ENCODE peak calls at places on chromosomes 12 and 14, in nine cellular contexts. One of them, this sample, is unnamed. For H3K36me3, the result is how much of the 10 kb centered on the place peaks cover.

GRCh38 chr14:59600211-59600945 is 23.8 kb upstream of the CCDC175 start:
- DNase-seq in left lung: no peak
- DNase-seq in tibial artery: no peak
- DNase-seq in CD4-positive, CD25-positive, alpha-beta regulatory T cell: no peak
- DNase-seq in Caco-2: no peak
- DNase-seq in mesenchymal stem cell: no peak
- DNase-seq in Karpas-422: no peak
- DNase-seq in HCT116: no peak
- DNase-seq in uterus: no peak
- DNase-seq in this sample: no peak

GRCh38 chr14:76329951-76330350 is 46.0 kb upstream of the ESRRB start:
- DNase-seq in left lung: no peak
- DNase-seq in tibial artery: no peak
- DNase-seq in CD4-positive, CD25-positive, alpha-beta regulatory T cell: no peak
- DNase-seq in Caco-2: no peak
- DNase-seq in mesenchymal stem cell: no peak
- DNase-seq in Karpas-422: no peak
- DNase-seq in HCT116: no peak
- DNase-seq in uterus: no peak
- DNase-seq in this sample: no peak

GRCh38 chr14:74085828-74086227 is 1.1 kb downstream of the LIN52 start:
- DNase-seq in left lung: no peak
- DNase-seq in tibial artery: no peak
- DNase-seq in CD4-positive, CD25-positive, alpha-beta regulatory T cell: peak
- DNase-seq in Caco-2: no peak
- DNase-seq in mesenchymal stem cell: no peak
- DNase-seq in Karpas-422: peak
- DNase-seq in HCT116: no peak
- DNase-seq in uterus: no peak
- DNase-seq in this sample: no peak

GRCh38 chr12:113844495-113845175 is 121.5 kb downstream of the RBM19 start:
- DNase-seq in left lung: no peak
- DNase-seq in tibial artery: no peak
- DNase-seq in CD4-positive, CD25-positive, alpha-beta regulatory T cell: no peak
- DNase-seq in Caco-2: no peak
- DNase-seq in mesenchymal stem cell: no peak
- DNase-seq in Karpas-422: no peak
- DNase-seq in HCT116: no peak
- DNase-seq in uterus: no peak
- DNase-seq in this sample: no peak

GRCh38 chr12:66663605-66664004 is 15.3 kb downstream of the GRIP1 start:
- DNase-seq in left lung: no peak
- DNase-seq in tibial artery: no peak
- DNase-seq in CD4-positive, CD25-positive, alpha-beta regulatory T cell: no peak
- DNase-seq in Caco-2: no peak
- DNase-seq in mesenchymal stem cell: no peak
- DNase-seq in Karpas-422: no peak
- DNase-seq in HCT116: no peak
- DNase-seq in uterus: no peak
- DNase-seq in this sample: no peak

GRCh38 chr12:57388425-57388824 is 42.4 kb downstream of the R3HDM2 start:
- DNase-seq in left lung: no peak
- DNase-seq in tibial artery: no peak
- DNase-seq in CD4-positive, CD25-positive, alpha-beta regulatory T cell: no peak
- DNase-seq in Caco-2: no peak
- DNase-seq in mesenchymal stem cell: no peak
- DNase-seq in Karpas-422: no peak
- DNase-seq in HCT116: no peak
- DNase-seq in uterus: no peak
- DNase-seq in this sample: no peak

GRCh38 chr12:2853626-2854025 is 3.2 kb downstream of the TEX52 start:
- DNase-seq in left lung: peak
- DNase-seq in tibial artery: peak
- DNase-seq in CD4-positive, CD25-positive, alpha-beta regulatory T cell: peak
- DNase-seq in Caco-2: peak
- DNase-seq in mesenchymal stem cell: peak
- DNase-seq in Karpas-422: peak
- DNase-seq in HCT116: peak
- DNase-seq in uterus: peak
- DNase-seq in this sample: peak

GRCh38 chr14:65500075-65500474 is 87.5 kb downstream of the FUT8 start:
- DNase-seq in left lung: no peak
- DNase-seq in tibial artery: no peak
- DNase-seq in CD4-positive, CD25-positive, alpha-beta regulatory T cell: no peak
- DNase-seq in Caco-2: no peak
- DNase-seq in mesenchymal stem cell: no peak
- DNase-seq in Karpas-422: no peak
- DNase-seq in HCT116: no peak
- DNase-seq in uterus: no peak
- DNase-seq in this sample: no peak

GRCh38 chr14:92382677-92383076 is 59.7 kb downstream of the SLC24A4 start:
- DNase-seq in left lung: no peak
- DNase-seq in tibial artery: no peak
- DNase-seq in CD4-positive, CD25-positive, alpha-beta regulatory T cell: no peak
- DNase-seq in Caco-2: no peak
- DNase-seq in mesenchymal stem cell: no peak
- DNase-seq in Karpas-422: no peak
- DNase-seq in HCT116: no peak
- DNase-seq in uterus: no peak
- DNase-seq in this sample: no peak

GRCh38 chr12:121181181-121181580 is 28.7 kb upstream of the P2RX4 start:
- DNase-seq in left lung: no peak
- DNase-seq in tibial artery: no peak
- DNase-seq in CD4-positive, CD25-positive, alpha-beta regulatory T cell: no peak
- DNase-seq in Caco-2: no peak
- DNase-seq in mesenchymal stem cell: peak
- DNase-seq in Karpas-422: no peak
- DNase-seq in HCT116: no peak
- DNase-seq in uterus: no peak
- DNase-seq in this sample: no peak

GRCh38 chr12:122866379-122866778 is 29.5 kb downstream of the VPS37B start:
- DNase-seq in left lung: no peak
- DNase-seq in tibial artery: no peak
- DNase-seq in CD4-positive, CD25-positive, alpha-beta regulatory T cell: no peak
- DNase-seq in Caco-2: peak
- DNase-seq in mesenchymal stem cell: no peak
- DNase-seq in Karpas-422: no peak
- DNase-seq in HCT116: no peak
- DNase-seq in uterus: no peak
- DNase-seq in this sample: no peak
- H3K36me3 ChIP-seq in left lung: half or more
- H3K36me3 ChIP-seq in tibial artery: half or more
- H3K36me3 ChIP-seq in CD4-positive, CD25-positive, alpha-beta regulatory T cell: half or more
- H3K36me3 ChIP-seq in Caco-2: under half
- H3K36me3 ChIP-seq in mesenchymal stem cell: half or more
- H3K36me3 ChIP-seq in Karpas-422: under half
- H3K36me3 ChIP-seq in HCT116: under half
- H3K36me3 ChIP-seq in uterus: under half
- H3K36me3 ChIP-seq in this sample: half or more

DNA sequence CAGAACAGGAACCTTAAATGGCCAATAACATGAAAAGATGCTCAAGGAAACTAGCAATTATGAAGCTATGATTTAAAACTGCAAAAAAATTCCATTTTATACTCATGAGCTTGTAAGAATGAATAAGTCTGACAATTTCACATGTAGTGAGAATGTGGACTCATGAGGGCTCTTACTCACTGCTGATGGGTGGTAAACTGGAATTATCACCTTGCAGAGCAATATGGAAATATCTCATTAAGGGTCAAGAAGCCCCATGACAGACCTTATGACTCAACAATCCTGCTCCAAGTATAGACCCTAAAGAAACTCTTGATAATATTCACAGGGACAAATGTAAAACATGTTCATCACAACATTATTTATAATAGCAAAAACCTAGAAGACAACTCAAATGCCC is 23.5 kb upstream of the SMAGP start:
- DNase-seq in left lung: no peak
- DNase-seq in tibial artery: no peak
- DNase-seq in CD4-positive, CD25-positive, alpha-beta regulatory T cell: no peak
- DNase-seq in Caco-2: no peak
- DNase-seq in mesenchymal stem cell: no peak
- DNase-seq in Karpas-422: peak
- DNase-seq in HCT116: no peak
- DNase-seq in uterus: no peak
- DNase-seq in this sample: no peak
- H3K36me3 ChIP-seq in left lung: half or more
- H3K36me3 ChIP-seq in tibial artery: under half
- H3K36me3 ChIP-seq in CD4-positive, CD25-positive, alpha-beta regulatory T cell: half or more
- H3K36me3 ChIP-seq in Caco-2: under half
- H3K36me3 ChIP-seq in mesenchymal stem cell: under half
- H3K36me3 ChIP-seq in Karpas-422: under half
- H3K36me3 ChIP-seq in HCT116: under half
- H3K36me3 ChIP-seq in uterus: under half
- H3K36me3 ChIP-seq in this sample: under half

GRCh38 chr12:50013361-50014147 is 11.7 kb downstream of the RACGAP1 start:
- DNase-seq in left lung: no peak
- DNase-seq in tibial artery: no peak
- DNase-seq in CD4-positive, CD25-positive, alpha-beta regulatory T cell: peak
- DNase-seq in Caco-2: no peak
- DNase-seq in mesenchymal stem cell: no peak
- DNase-seq in Karpas-422: no peak
- DNase-seq in HCT116: no peak
- DNase-seq in uterus: no peak
- DNase-seq in this sample: no peak
- H3K36me3 ChIP-seq in left lung: under half
- H3K36me3 ChIP-seq in tibial artery: under half
- H3K36me3 ChIP-seq in CD4-positive, CD25-positive, alpha-beta regulatory T cell: under half
- H3K36me3 ChIP-seq in Caco-2: under half
- H3K36me3 ChIP-seq in mesenchymal stem cell: under half
- H3K36me3 ChIP-seq in Karpas-422: under half
- H3K36me3 ChIP-seq in HCT116: under half
- H3K36me3 ChIP-seq in uterus: under half
- H3K36me3 ChIP-seq in this sample: under half

GRCh38 chr12:64558754-64559153 is 51.5 kb upstream of the RASSF3 start:
- DNase-seq in left lung: no peak
- DNase-seq in tibial artery: no peak
- DNase-seq in CD4-positive, CD25-positive, alpha-beta regulatory T cell: no peak
- DNase-seq in Caco-2: no peak
- DNase-seq in mesenchymal stem cell: no peak
- DNase-seq in Karpas-422: no peak
- DNase-seq in HCT116: no peak
- DNase-seq in uterus: no peak
- DNase-seq in this sample: no peak
- H3K36me3 ChIP-seq in left lung: under half
- H3K36me3 ChIP-seq in tibial artery: under half
- H3K36me3 ChIP-seq in CD4-positive, CD25-positive, alpha-beta regulatory T cell: under half
- H3K36me3 ChIP-seq in Caco-2: under half
- H3K36me3 ChIP-seq in mesenchymal stem cell: under half
- H3K36me3 ChIP-seq in Karpas-422: under half
- H3K36me3 ChIP-seq in HCT116: under half
- H3K36me3 ChIP-seq in uterus: under half
- H3K36me3 ChIP-seq in this sample: under half

DNA sequence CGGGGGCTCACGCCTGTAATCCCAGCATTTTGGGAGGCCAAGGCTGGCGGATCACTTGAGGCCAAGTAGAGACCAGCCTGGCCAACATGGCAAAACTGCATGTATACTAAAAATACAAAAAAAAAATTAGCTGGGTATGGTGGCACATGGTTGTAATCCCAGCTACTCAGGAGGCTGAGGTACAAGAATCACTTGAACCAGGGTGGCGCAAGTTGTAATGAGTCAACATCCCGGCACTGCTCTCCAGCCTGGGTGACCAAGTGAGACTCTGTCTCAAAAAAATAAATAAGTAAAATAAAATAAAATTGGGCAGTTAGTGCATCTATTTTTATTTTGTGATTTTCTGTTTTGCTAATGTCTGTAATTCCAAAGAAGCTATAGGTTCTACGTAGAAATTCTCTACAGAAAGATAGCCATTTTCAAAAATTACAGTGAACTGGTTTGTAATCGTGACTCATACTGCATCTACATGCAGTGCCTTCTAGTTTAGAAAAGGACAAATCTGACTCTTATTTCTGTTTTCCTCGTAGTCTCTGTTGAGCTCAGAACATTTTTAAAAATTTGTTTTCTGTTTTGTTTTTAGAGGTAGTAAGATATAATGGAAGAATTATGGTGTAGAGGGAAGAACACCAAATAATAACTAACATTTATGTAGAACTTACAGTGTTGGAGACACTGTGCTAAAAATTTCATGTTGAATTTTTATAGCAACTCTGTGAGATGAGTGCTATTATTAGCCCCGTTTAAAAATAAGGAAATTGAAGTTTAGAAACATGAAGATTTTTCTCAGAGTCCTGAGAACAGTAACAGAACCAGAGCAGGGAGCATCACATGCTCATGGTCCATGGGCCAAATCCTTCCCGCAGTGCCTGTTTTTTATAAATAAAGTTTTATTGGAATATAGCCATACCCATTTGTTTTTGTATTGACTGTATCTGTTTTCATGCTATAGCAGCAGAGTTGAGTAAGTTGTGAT is 201.2 kb downstream of the SYNE2 start:
- DNase-seq in left lung: no peak
- DNase-seq in tibial artery: no peak
- DNase-seq in CD4-positive, CD25-positive, alpha-beta regulatory T cell: no peak
- DNase-seq in Caco-2: no peak
- DNase-seq in mesenchymal stem cell: peak
- DNase-seq in Karpas-422: no peak
- DNase-seq in HCT116: no peak
- DNase-seq in uterus: no peak
- DNase-seq in this sample: no peak
- H3K36me3 ChIP-seq in left lung: under half
- H3K36me3 ChIP-seq in tibial artery: under half
- H3K36me3 ChIP-seq in CD4-positive, CD25-positive, alpha-beta regulatory T cell: half or more
- H3K36me3 ChIP-seq in Caco-2: under half
- H3K36me3 ChIP-seq in mesenchymal stem cell: under half
- H3K36me3 ChIP-seq in Karpas-422: under half
- H3K36me3 ChIP-seq in HCT116: under half
- H3K36me3 ChIP-seq in uterus: under half
- H3K36me3 ChIP-seq in this sample: half or more

GRCh38 chr14:68882235-68882634 is 89.4 kb upstream of the ZFP36L1 start:
- DNase-seq in left lung: no peak
- DNase-seq in tibial artery: no peak
- DNase-seq in CD4-positive, CD25-positive, alpha-beta regulatory T cell: no peak
- DNase-seq in Caco-2: no peak
- DNase-seq in mesenchymal stem cell: no peak
- DNase-seq in Karpas-422: no peak
- DNase-seq in HCT116: no peak
- DNase-seq in uterus: no peak
- DNase-seq in this sample: no peak
- H3K36me3 ChIP-seq in left lung: half or more
- H3K36me3 ChIP-seq in tibial artery: half or more
- H3K36me3 ChIP-seq in CD4-positive, CD25-positive, alpha-beta regulatory T cell: half or more
- H3K36me3 ChIP-seq in Caco-2: under half
- H3K36me3 ChIP-seq in mesenchymal stem cell: half or more
- H3K36me3 ChIP-seq in Karpas-422: under half
- H3K36me3 ChIP-seq in HCT116: under half
- H3K36me3 ChIP-seq in uterus: under half
- H3K36me3 ChIP-seq in this sample: half or more

GRCh38 chr12:131774576-131774975 is 53.6 kb upstream of the MMP17 start:
- DNase-seq in left lung: no peak
- DNase-seq in tibial artery: no peak
- DNase-seq in CD4-positive, CD25-positive, alpha-beta regulatory T cell: no peak
- DNase-seq in Caco-2: no peak
- DNase-seq in mesenchymal stem cell: no peak
- DNase-seq in Karpas-422: no peak
- DNase-seq in HCT116: no peak
- DNase-seq in uterus: no peak
- DNase-seq in this sample: no peak
- H3K36me3 ChIP-seq in left lung: half or more
- H3K36me3 ChIP-seq in tibial artery: half or more
- H3K36me3 ChIP-seq in CD4-positive, CD25-positive, alpha-beta regulatory T cell: half or more
- H3K36me3 ChIP-seq in Caco-2: under half
- H3K36me3 ChIP-seq in mesenchymal stem cell: half or more
- H3K36me3 ChIP-seq in Karpas-422: under half
- H3K36me3 ChIP-seq in HCT116: under half
- H3K36me3 ChIP-seq in uterus: under half
- H3K36me3 ChIP-seq in this sample: half or more